ENCODE peak calls at places on chromosomes 13 and 19, in ten cellular contexts. W, J, I, V, C, B, L, E, G and A are unnamed samples. For H3K4me1, the result is how much of the 10 kb centered on the place peaks cover.

GRCh38 chr13:111911754-111912452 is 155.0 kb upstream of the SOX1 start:
- DNase-seq in C (peak), B (no peak), G (no peak), V (no peak), I (no peak), E (no peak), W (no peak), J (no peak), L (no peak), A (no peak)

GRCh38 chr19:41501854-41502253 is 58.9 kb downstream of the ERICH4 start:
- DNase-seq in V (no peak), W (peak), B (no peak), G (no peak), C (no peak), E (no peak), I (no peak), L (no peak), J (no peak), A (no peak)

GRCh38 chr13:38582133-38582532 is 104.7 kb upstream of the FREM2 start:
- DNase-seq in I (peak), G (no peak), B (no peak), C (peak), L (no peak), V (no peak), W (peak), J (no peak), E (peak), A (no peak)

GRCh38 chr19:12681074-12681987 is at the start of gene DHPS:
- DNase-seq in J (peak), E (peak), C (peak), G (peak), W (peak), B (peak), I (peak), L (peak), V (peak), A (peak)

GRCh38 chr19:13796301-13797057 is 1.2 kb downstream of the ZSWIM4 start:
- DNase-seq in E (peak), I (peak), B (no peak), J (peak), V (peak), L (peak), W (peak), G (peak), C (peak), A (peak)

GRCh38 chr19:49939721-49940481 is 10.6 kb upstream of the NUP62 start:
- DNase-seq in L (no peak), J (no peak), C (no peak), B (no peak), W (peak), V (no peak), E (no peak), G (no peak), I (no peak), A (peak)

GRCh38 chr13:20160346-20161274 is at the start of gene GJA3:
- DNase-seq in B (no peak), J (no peak), C (no peak), I (peak), E (peak), G (no peak), L (peak), V (peak), W (peak), A (no peak)

GRCh38 chr13:30112602-30113435 is 194.5 kb downstream of the KATNAL1 start:
- DNase-seq in W (peak), G (peak), I (peak), E (peak), J (peak), V (peak), B (no peak), L (peak), C (peak), A (peak)

GRCh38 chr19:35870798-35871197 is 2.4 kb downstream of the APLP1 start:
- DNase-seq in I (no peak), V (no peak), L (no peak), W (no peak), E (no peak), C (no peak), J (no peak), G (no peak), B (no peak), A (no peak)

GRCh38 chr19:17749912-17750317 is 1.4 kb upstream of the FCHO1 start:
- DNase-seq in C (no peak), B (no peak), W (peak), V (no peak), E (no peak), J (no peak), I (no peak), G (no peak), L (peak), A (no peak)

GRCh38 chr13:24854311-24854710 is 90.3 kb downstream of the RNF17 start:
- DNase-seq in W (no peak), I (no peak), V (no peak), J (no peak), C (no peak), G (no peak), L (no peak), B (no peak), E (no peak), A (no peak)

GRCh38 chr13:85582890-85583289 is 216.3 kb downstream of the SLITRK6 start:
- DNase-seq in I (no peak), W (no peak), E (no peak), V (no peak), L (no peak), G (no peak), B (no peak), C (no peak), J (no peak), A (no peak)

GRCh38 chr13:110415669-110416068 is 108.6 kb downstream of the COL4A2 start:
- DNase-seq in J (peak), C (no peak), E (no peak), I (peak), B (no peak), V (no peak), G (no peak), W (peak), L (no peak), A (no peak)

GRCh38 chr19:33306853-33307792 is 4.8 kb upstream of the CEBPA start:
- DNase-seq in I (no peak), B (no peak), V (no peak), J (no peak), W (no peak), L (peak), G (peak), C (peak), E (no peak), A (no peak)

GRCh38 chr19:33325920-33326319 is 23.6 kb upstream of the CEBPA start:
- DNase-seq in G (no peak), E (no peak), J (peak), B (no peak), L (no peak), W (no peak), I (no peak), V (no peak), C (no peak), A (no peak)

GRCh38 chr13:30179547-30180256 is 127.6 kb downstream of the KATNAL1 start:
- DNase-seq in I (no peak), L (no peak), V (no peak), J (no peak), C (no peak), B (no peak), G (no peak), W (no peak), E (no peak), A (no peak)

GRCh38 chr13:35765387-35765786 is 288.9 kb upstream of the MAB21L1 start:
- DNase-seq in W (no peak), L (no peak), B (no peak), I (no peak), E (peak), V (no peak), J (no peak), C (no peak), G (no peak), A (no peak)

GRCh38 chr13:58160980-58161379 is 529.4 kb downstream of the PCDH17 start:
- DNase-seq in J (no peak), B (no peak), E (no peak), L (no peak), I (no peak), W (no peak), C (no peak), V (no peak), G (no peak), A (no peak)

GRCh38 chr13:99376132-99376531 is 68.9 kb upstream of the GPR183 start:
- DNase-seq in G (no peak), I (no peak), B (no peak), E (no peak), V (no peak), C (no peak), L (no peak), J (no peak), W (no peak), A (no peak)

GRCh38 chr13:101127741-101128353 is 288.5 kb downstream of the NALCN start:
- DNase-seq in G (no peak), E (peak), I (no peak), J (no peak), C (peak), V (no peak), L (no peak), B (no peak), W (peak), A (no peak)

GRCh38 chr13:60591348-60591747 is 194.3 kb downstream of the TDRD3 start:
- DNase-seq in G (no peak), B (no peak), V (no peak), E (no peak), J (no peak), C (no peak), I (no peak), L (no peak), W (no peak), A (no peak)

GRCh38 chr13:95509521-95510315 is 42.8 kb upstream of the CLDN10 start:
- DNase-seq in G (no peak), V (no peak), W (no peak), L (no peak), I (no peak), E (no peak), C (no peak), B (no peak), J (no peak), A (no peak)

GRCh38 chr13:44768775-44769578 is 192.8 kb upstream of the TSC22D1 start:
- DNase-seq in V (no peak), B (peak), W (no peak), I (no peak), L (no peak), E (no peak), G (no peak), J (no peak), C (peak), A (no peak)

GRCh38 chr19:38684862-38685665 is 37.6 kb downstream of the ACTN4 start:
- DNase-seq in B (no peak), I (no peak), J (no peak), L (no peak), V (no peak), W (no peak), C (no peak), G (no peak), E (peak), A (no peak)

GRCh38 chr19:38685666-38686529 is 38.4 kb downstream of the ACTN4 start:
- DNase-seq in J (no peak), L (no peak), I (no peak), B (no peak), C (no peak), G (no peak), W (peak), E (peak), V (no peak), A (no peak)

GRCh38 chr19:38683393-38684077 is 36.1 kb downstream of the ACTN4 start:
- DNase-seq in L (no peak), J (peak), B (no peak), G (peak), E (peak), W (peak), I (peak), V (no peak), C (peak), A (peak)

GRCh38 chr19:38682872-38683392 is 35.5 kb downstream of the ACTN4 start:
- DNase-seq in C (no peak), I (no peak), W (no peak), L (no peak), J (no peak), E (no peak), B (no peak), V (no peak), G (no peak), A (no peak)

DNA sequence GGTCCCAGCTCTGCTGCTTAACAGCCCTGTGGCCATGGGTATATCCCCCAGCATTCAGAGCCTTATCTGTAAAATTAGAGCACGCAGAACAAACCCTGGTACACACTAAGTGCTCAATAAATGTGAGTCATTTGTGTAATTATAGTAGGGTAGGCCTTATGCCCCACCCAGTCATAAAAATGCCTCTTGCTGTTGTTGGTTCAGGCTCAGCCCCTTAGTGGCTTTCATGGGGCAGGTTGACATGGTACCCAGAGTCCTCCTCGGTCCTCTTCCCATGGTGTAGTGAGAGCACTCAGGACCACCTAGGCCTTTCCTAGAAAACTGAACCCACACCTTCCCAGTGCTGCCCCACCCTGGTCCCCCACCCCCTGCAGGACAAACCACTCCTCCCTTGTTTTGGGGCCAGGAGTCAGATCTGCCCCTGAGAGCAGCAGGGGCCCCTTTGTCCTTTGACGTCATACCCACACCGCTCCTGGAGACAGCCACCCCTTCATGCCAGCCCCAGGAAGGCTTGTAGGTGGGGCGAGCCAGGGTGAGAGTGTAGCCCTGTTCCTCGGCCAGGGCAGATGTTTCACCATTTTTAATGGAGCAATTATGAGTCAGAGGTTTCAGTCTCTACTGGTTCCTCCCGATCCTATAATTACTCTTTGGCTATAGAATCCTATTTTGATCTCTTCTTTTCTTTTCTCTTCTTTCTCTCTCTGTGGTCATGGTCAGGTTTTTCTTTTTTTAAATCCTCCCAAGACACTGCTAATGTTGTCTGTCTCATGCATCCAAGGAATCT is 36.8 kb downstream of the ACTN4 start:
- DNase-seq in L (no peak), W (peak), E (no peak), I (no peak), J (peak), C (no peak), V (peak), B (no peak), G (peak), A (peak)
- H3K4me1 ChIP-seq in L (half or more), W (half or more), E (under half), I (half or more), J (under half), C (half or more), V (half or more), B (under half), G (half or more), A (half or more)

GRCh38 chr19:1944916-1945561 is 4.1 kb downstream of the CSNK1G2 start:
- DNase-seq in B (no peak), C (no peak), E (no peak), V (no peak), J (no peak), L (no peak), W (no peak), I (no peak), G (no peak), A (no peak)
- H3K4me3 ChIP-seq in B (no peak), C (no peak), E (no peak), V (no peak), J (no peak), L (no peak), W (no peak), I (no peak), G (no peak), A (no peak)

GRCh38 chr13:72174549-72174948 is 307.5 kb upstream of the DACH1 start:
- DNase-seq in W (no peak), L (no peak), E (no peak), V (no peak), I (no peak), C (no peak), G (no peak), J (no peak), B (no peak), A (no peak)
- H3K27ac ChIP-seq in W (no peak), L (no peak), E (no peak), V (no peak), I (no peak), C (no peak), G (no peak), J (no peak), B (no peak), A (no peak)

DNA sequence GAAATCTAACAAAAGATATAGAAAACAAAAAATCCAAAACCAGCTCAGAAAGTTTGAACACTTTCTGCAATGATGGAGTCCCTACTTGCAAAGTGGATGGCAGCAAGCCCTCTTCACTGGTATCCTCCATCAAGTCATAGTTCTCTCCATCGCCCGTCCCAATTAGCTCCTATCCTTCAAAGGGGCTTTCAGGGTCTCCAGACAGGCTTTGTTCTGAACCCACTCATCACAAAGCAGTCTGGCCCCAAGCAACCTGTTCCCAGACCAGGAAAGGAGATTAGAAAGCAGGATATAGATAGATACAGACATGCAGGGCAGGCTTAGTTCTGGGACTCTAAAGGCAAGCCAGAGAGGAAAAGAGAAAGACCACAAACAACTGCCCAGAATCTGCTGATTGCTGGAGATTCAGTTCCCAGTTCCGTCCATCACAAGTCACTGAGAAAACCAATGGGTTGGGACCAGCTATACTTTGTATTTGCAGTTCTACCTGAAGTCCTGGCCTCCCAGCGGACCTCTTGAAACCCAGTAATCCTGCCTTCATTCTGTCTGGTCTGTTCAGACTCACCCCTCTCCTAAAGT is 47.2 kb upstream of the EPHX3 start:
- DNase-seq in I (no peak), L (no peak), C (no peak), J (no peak), G (no peak), V (no peak), B (no peak), E (peak), W (no peak), A (no peak)
- H3K4me1 ChIP-seq in I (half or more), L (half or more), C (half or more), J (under half), G (half or more), V (half or more), B (under half), E (under half), W (half or more), A (half or more)